ENCODE peak calls at places on chromosomes 11 and 22, in seven cellular contexts. W, H, Q, F, X, R and O are unnamed samples.
A peak's percentile ranks its signal among the peaks of the same experiment; 100 is the strongest.

GRCh38 chr11:106415510-106415909 is 338.0 kb downstream of the AASDHPPT start:
- DNase-seq in W (peak; percentile 8), H (no peak), Q (no peak), F (no peak), X (no peak), R (no peak), O (no peak)

GRCh38 chr11:48307760-48308386 is 1.9 kb downstream of the OR4S1 start:
- DNase-seq in W (peak; percentile 82), H (peak; percentile 78), Q (peak; percentile 38), F (peak; percentile 52), X (peak; percentile 65), R (peak; percentile 85), O (peak; percentile 45)

GRCh38 chr11:70577258-70577603 is 178.9 kb downstream of the CTTN start:
- DNase-seq in W (no peak), H (no peak), Q (no peak), F (no peak), X (no peak), R (no peak), O (no peak)

GRCh38 chr11:32333335-32333991 is 101.9 kb downstream of the WT1 start:
- DNase-seq in W (no peak), H (peak; percentile 44), Q (peak; percentile 36), F (peak; percentile 52), X (no peak), R (no peak), O (no peak)

GRCh38 chr11:8814209-8814922 is 96.6 kb upstream of the AKIP1 start:
- DNase-seq in W (no peak), H (no peak), Q (peak; percentile 96), F (peak; percentile 58), X (no peak), R (no peak), O (no peak)

GRCh38 chr22:43951391-43951790 is 3.9 kb upstream of the SAMM50 start:
- DNase-seq in W (no peak), H (no peak), Q (no peak), F (no peak), X (no peak), R (no peak), O (no peak)

GRCh38 chr11:7512525-7513209 is 1.1 kb upstream of the PPFIBP2 start:
- DNase-seq in W (peak; percentile 41), H (peak; percentile 38), Q (no peak), F (peak; percentile 34), X (no peak), R (peak; percentile 37), O (no peak)

GRCh38 chr22:47168441-47168840 is 406.0 kb downstream of the TBC1D22A start:
- DNase-seq in W (no peak), H (no peak), Q (no peak), F (no peak), X (no peak), R (no peak), O (no peak)

GRCh38 chr11:2269601-2270321 is 627 bp downstream of the ASCL2 start:
- DNase-seq in W (no peak), H (peak; percentile 52), Q (peak; percentile 47), F (peak; percentile 26), X (peak; percentile 43), R (no peak), O (peak; percentile 34)

GRCh38 chr11:78194490-78194889 is 5.8 kb downstream of the USP35 start:
- DNase-seq in W (no peak), H (no peak), Q (peak; percentile 59), F (no peak), X (no peak), R (no peak), O (no peak)

GRCh38 chr22:17672417-17672991 is 33.9 kb downstream of the BCL2L13 start:
- DNase-seq in W (peak; percentile 62), H (no peak), Q (no peak), F (peak; percentile 4), X (no peak), R (peak; percentile 76), O (no peak)

GRCh38 chr22:37267128-37267587 is 15.2 kb upstream of the CYTH4 start:
- DNase-seq in W (peak; percentile 60), H (peak; percentile 79), Q (no peak), F (peak; percentile 44), X (peak; percentile 74), R (peak; percentile 76), O (no peak)

GRCh38 chr22:19636696-19637355 is 77.5 kb upstream of the SEPTIN5 start:
- DNase-seq in W (no peak), H (no peak), Q (no peak), F (no peak), X (no peak), R (no peak), O (no peak)

GRCh38 chr11:107040447-107041444 is 22.5 kb upstream of the GUCY1A2 start:
- DNase-seq in W (peak; percentile 73), H (no peak), Q (peak; percentile 30), F (peak; percentile 77), X (no peak), R (peak; percentile 57), O (no peak)

GRCh38 chr11:63919267-63920125 is 2.5 kb upstream of the RCOR2 start:
- DNase-seq in W (no peak), H (no peak), Q (no peak), F (peak; percentile 58), X (no peak), R (no peak), O (no peak)

GRCh38 chr22:35318346-35319215 is 18.9 kb downstream of the TOM1 start:
- DNase-seq in W (no peak), H (no peak), Q (no peak), F (no peak), X (no peak), R (no peak), O (no peak)

GRCh38 chr22:19105456-19105855 is 16.8 kb downstream of the DGCR2 start:
- DNase-seq in W (no peak), H (no peak), Q (no peak), F (no peak), X (no peak), R (no peak), O (no peak)

GRCh38 chr22:35480627-35481565 is 59.7 kb upstream of the RASD2 start:
- DNase-seq in W (no peak), H (no peak), Q (no peak), F (no peak), X (no peak), R (peak; percentile 9), O (no peak)

GRCh38 chr11:34650528-34650927 is 29.6 kb downstream of the EHF start:
- DNase-seq in W (no peak), H (peak; percentile 87), Q (no peak), F (no peak), X (peak; percentile 80), R (no peak), O (no peak)

GRCh38 chr11:103547009-103547408 is 437.8 kb downstream of the DYNC2H1 start:
- DNase-seq in W (no peak), H (no peak), Q (no peak), F (no peak), X (no peak), R (no peak), O (no peak)

GRCh38 chr11:1073851-1074243 is 827 bp upstream of the MUC2 start:
- DNase-seq in W (no peak), H (no peak), Q (no peak), F (no peak), X (no peak), R (no peak), O (no peak)

GRCh38 chr11:67262731-67263675 is 3.3 kb upstream of the GRK2 start:
- DNase-seq in W (peak; percentile 75), H (peak; percentile 84), Q (peak; percentile 85), F (peak; percentile 85), X (peak; percentile 69), R (peak; percentile 94), O (peak; percentile 11)

GRCh38 chr22:36144886-36145541 is 15.5 kb downstream of the APOL3 start:
- DNase-seq in W (peak; percentile 83), H (peak; percentile 57), Q (peak; percentile 40), F (peak; percentile 76), X (no peak), R (peak; percentile 78), O (no peak)

GRCh38 chr11:33912405-33913361 is 20.8 kb upstream of the LMO2 start:
- DNase-seq in W (peak; percentile 9), H (no peak), Q (peak; percentile 95), F (peak; percentile 77), X (no peak), R (peak; percentile 47), O (no peak)

GRCh38 chr22:20130319-20130718 is 1.3 kb upstream of the ZDHHC8 start:
- DNase-seq in W (no peak), H (peak; percentile 41), Q (peak; percentile 15), F (no peak), X (peak; percentile 16), R (no peak), O (no peak)

GRCh38 chr11:117143390-117143789 is 697 bp upstream of the PAFAH1B2 start:
- DNase-seq in W (peak; percentile 47), H (peak; percentile 42), Q (peak; percentile 55), F (peak; percentile 46), X (no peak), R (peak; percentile 84), O (no peak)

GRCh38 chr11:82191690-82192089 is 542.0 kb downstream of the FAM181B start:
- DNase-seq in W (no peak), H (no peak), Q (no peak), F (no peak), X (no peak), R (no peak), O (no peak)

GRCh38 chr11:30585067-30585891 is 874 bp downstream of the MPPED2 start:
- DNase-seq in W (peak; percentile 3), H (no peak), Q (no peak), F (no peak), X (no peak), R (no peak), O (no peak)

GRCh38 chr11:44258190-44258489 is 51.8 kb downstream of the ALX4 start:
- DNase-seq in W (no peak), H (no peak), Q (no peak), F (peak; percentile 49), X (no peak), R (no peak), O (no peak)

GRCh38 chr11:134555510-134555909 is 143.5 kb upstream of the B3GAT1 start:
- DNase-seq in W (no peak), H (peak; percentile 1), Q (no peak), F (no peak), X (no peak), R (no peak), O (no peak)

GRCh38 chr11:128497057-128497957 is 90.1 kb downstream of the ETS1 start:
- DNase-seq in W (peak; percentile 72), H (no peak), Q (peak; percentile 79), F (peak; percentile 98), X (no peak), R (no peak), O (no peak)

GRCh38 chr22:27800250-27801131 is 1.1 kb downstream of the MN1 start:
- DNase-seq in W (no peak), H (no peak), Q (no peak), F (no peak), X (no peak), R (no peak), O (no peak)

GRCh38 chr11:76782526-76783293 is 446 bp upstream of the TSKU start:
- DNase-seq in W (peak; percentile 83), H (peak; percentile 83), Q (peak; percentile 75), F (peak; percentile 97), X (no peak), R (peak; percentile 99), O (peak; percentile 71)